ENCODE peak calls at places on chromosomes 1 and 21, in four cellular contexts. Y is CD8-positive, alpha-beta T cell; T is tibial nerve; R is RWPE2. F is an unnamed sample.
A peak's percentile ranks its signal among the peaks of the same experiment; 100 is the strongest.

GRCh38 chr1:71351438-71351837 is 270.6 kb upstream of the ZRANB2 start:
- DNase-seq in R (no peak), Y (no peak), T (no peak), F (no peak)

GRCh38 chr1:98147280-98147679 is 226.4 kb upstream of the DPYD start:
- DNase-seq in Y (no peak), R (no peak), T (no peak), F (no peak)

GRCh38 chr21:34808569-34809204 is 139.9 kb downstream of the CLIC6 start:
- DNase-seq in Y (no peak), T (no peak), R (no peak), F (no peak)

GRCh38 chr1:44151332-44151731 is 9.9 kb upstream of the KLF18 start:
- DNase-seq in Y (no peak), T (no peak), R (no peak), F (no peak)

GRCh38 chr1:184471686-184472085 is 84.9 kb downstream of the C1orf21 start:
- DNase-seq in T (no peak), Y (no peak), R (no peak), F (no peak)

GRCh38 chr1:67532452-67533216 is 102.4 kb upstream of the SERBP1 start:
- DNase-seq in T (peak; percentile 60), Y (no peak), R (no peak), F (no peak)

GRCh38 chr1:153429266-153430165 is 13.2 kb downstream of the S100A7A start:
- DNase-seq in R (no peak), T (no peak), Y (no peak), F (no peak)

GRCh38 chr1:226438007-226438406 is 30.1 kb upstream of the PARP1 start:
- DNase-seq in Y (no peak), T (no peak), R (no peak), F (no peak)

GRCh38 chr1:105337427-105337826 is 1587.7 kb downstream of the AMY1C start:
- DNase-seq in Y (no peak), R (no peak), T (no peak), F (no peak)

GRCh38 chr1:221815660-221816059 is 73.8 kb upstream of the DUSP10 start:
- DNase-seq in Y (no peak), R (no peak), T (no peak), F (no peak)

GRCh38 chr1:29162476-29163138 is 19.1 kb downstream of the SRSF4 start:
- DNase-seq in T (no peak), R (no peak), Y (no peak), F (no peak)

GRCh38 chr1:41486892-41487728 is 2.6 kb upstream of the EDN2 start:
- DNase-seq in T (no peak), R (no peak), Y (no peak), F (no peak)

GRCh38 chr1:59427155-59427554 is 130.3 kb downstream of the FGGY start:
- DNase-seq in T (no peak), R (peak; percentile 49), Y (no peak), F (no peak)

GRCh38 chr1:199545780-199546179 is 481.7 kb upstream of the NR5A2 start:
- DNase-seq in Y (no peak), R (no peak), T (no peak), F (no peak)

GRCh38 chr1:25031966-25032667 is 102.0 kb upstream of the RUNX3 start:
- DNase-seq in T (no peak), Y (no peak), R (no peak), F (peak; percentile 70)

GRCh38 chr1:5810553-5811270 is 181.5 kb downstream of the NPHP4 start:
- DNase-seq in T (no peak), Y (no peak), R (no peak), F (peak; percentile 23)

GRCh38 chr1:222087207-222087920 is 345.5 kb upstream of the DUSP10 start:
- DNase-seq in T (no peak), R (no peak), Y (no peak), F (no peak)

GRCh38 chr1:14891991-14892390 is 261.6 kb upstream of the TMEM51 start:
- DNase-seq in T (no peak), R (no peak), Y (no peak), F (no peak)

GRCh38 chr1:235326719-235327558 is 1.0 kb downstream of the ARID4B start:
- DNase-seq in R (no peak), Y (peak; percentile 36), T (peak; percentile 23), F (peak; percentile 87)

GRCh38 chr1:33735624-33736023 is 128.3 kb upstream of the HMGB4 start:
- DNase-seq in R (no peak), T (no peak), Y (no peak), F (no peak)

GRCh38 chr1:216390956-216391355 is 32.3 kb downstream of the USH2A start:
- DNase-seq in R (no peak), T (no peak), Y (no peak), F (no peak)

GRCh38 chr21:46424621-46425020 is 34.1 kb upstream of the DIP2A start:
- DNase-seq in T (no peak), R (no peak), Y (peak; percentile 50), F (no peak)

GRCh38 chr1:151372411-151372934 is at the start of gene SELENBP1:
- DNase-seq in Y (no peak), R (no peak), T (peak; percentile 86), F (peak; percentile 88)

GRCh38 chr1:156571261-156571958 is 955 bp downstream of the IQGAP3 start:
- DNase-seq in R (no peak), T (no peak), Y (no peak), F (no peak)

GRCh38 chr1:64748706-64749105 is 3.8 kb downstream of the RAVER2 start:
- DNase-seq in R (no peak), Y (no peak), T (no peak), F (no peak)

GRCh38 chr1:86200901-86201300 is 44.3 kb upstream of the COL24A1 start:
- DNase-seq in T (no peak), Y (no peak), R (no peak), F (no peak)

GRCh38 chr1:84350550-84350949 is 47.7 kb upstream of the DNASE2B start:
- DNase-seq in T (no peak), Y (no peak), R (no peak), F (no peak)

GRCh38 chr1:182032251-182032650 is 29.3 kb downstream of the ZNF648 start:
- DNase-seq in T (no peak), Y (no peak), R (no peak), F (no peak)

GRCh38 chr1:35708179-35708891 is 10.3 kb downstream of the C1orf216 start:
- DNase-seq in T (no peak), Y (no peak), R (no peak), F (no peak)

DNA sequence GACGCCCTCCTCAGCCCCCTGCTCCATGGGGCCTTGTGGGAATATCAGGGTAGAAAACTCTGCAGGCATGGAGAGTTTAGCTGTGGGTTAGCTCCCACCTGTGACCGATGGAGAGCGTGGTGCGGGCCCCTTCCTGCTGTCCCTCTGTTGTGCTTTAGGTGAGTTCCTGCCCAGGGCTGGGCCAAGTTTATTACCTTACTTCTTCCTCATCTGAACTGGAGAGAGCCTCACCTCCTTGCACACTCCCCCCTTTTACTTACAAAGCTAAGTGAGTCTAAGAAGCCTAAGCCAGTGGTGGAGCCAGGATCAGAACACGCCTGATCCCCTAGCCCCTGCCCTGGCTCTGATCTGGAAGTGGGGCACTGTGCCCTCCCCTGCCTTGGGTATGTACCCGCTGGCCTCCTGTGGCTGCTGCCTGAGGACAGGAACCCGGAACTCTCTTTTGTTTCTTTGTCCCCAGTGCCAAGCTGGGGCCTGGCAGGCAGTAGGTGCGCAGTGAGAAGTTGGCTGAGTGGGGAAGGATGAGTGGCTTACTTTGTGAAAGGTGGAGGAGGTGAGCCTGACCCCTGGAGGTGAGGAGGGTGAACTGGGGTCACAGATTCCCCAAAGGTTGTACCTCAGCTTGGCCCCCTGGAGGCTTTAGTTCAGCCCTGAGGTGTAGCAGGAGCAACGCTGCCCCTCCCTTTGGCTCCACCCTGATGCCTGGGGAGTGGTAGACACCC is 32.9 kb downstream of the ARHGEF10L start:
- DNase-seq in T (no peak), R (no peak), Y (no peak), F (no peak)
- TF ChIP-seq CTCF in T (no peak), R (peak; percentile 30), Y (no peak), F (no peak)

DNA sequence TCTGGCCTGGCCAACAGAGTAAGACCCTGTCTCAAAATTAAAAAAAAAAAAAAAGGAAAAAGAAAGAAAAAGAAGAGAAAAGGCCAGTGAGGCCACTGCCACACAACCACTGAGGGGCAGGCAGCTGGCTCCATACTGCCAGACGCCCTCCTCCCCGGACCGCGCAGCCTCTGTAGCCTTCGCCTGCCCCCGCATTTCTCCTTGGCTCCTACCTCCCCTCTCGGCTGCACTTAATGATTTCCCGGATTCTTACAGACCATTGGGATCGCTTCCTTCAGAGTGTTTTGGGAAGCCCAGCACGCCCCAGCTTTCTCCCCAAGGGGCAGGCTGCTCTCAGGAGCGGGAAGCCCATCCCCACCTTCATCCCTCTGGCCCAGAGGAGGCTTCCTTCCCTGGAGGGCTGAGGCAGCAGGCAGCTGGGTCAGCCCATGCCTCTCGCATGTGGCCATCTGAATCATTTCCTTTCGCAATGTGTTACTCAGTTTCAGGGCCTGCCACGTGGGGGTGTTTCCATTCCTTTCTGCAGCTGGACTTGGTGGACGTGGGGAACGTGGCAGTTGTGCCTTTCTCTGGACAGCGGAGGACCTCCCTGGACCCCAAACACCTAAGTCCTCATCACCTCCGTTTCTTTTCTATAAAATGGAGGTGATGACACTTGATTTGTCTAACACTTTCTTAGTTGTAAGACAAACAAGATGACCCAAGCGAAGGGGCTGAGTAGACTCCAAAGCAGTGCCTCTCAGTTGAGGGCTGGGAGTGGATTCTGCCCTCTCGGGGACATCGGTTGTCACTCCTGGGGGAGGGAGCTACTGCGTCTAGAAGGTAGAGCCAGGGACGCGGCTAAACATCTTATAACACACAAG is 2.3 kb downstream of the SLC2A5 start:
- DNase-seq in Y (no peak), T (peak; percentile 58), R (peak; percentile 64), F (no peak)
- H3K4me3 ChIP-seq in Y (no peak overlapping the region), T (no peak overlapping the region), R (no peak overlapping the region), F (no peak overlapping the region)

GRCh38 chr1:206457408-206457807 is 12.9 kb upstream of the IKBKE start:
- DNase-seq in T (no peak), Y (no peak), R (no peak), F (no peak)
- H3K27ac ChIP-seq in T (no peak overlapping the region), Y (no peak overlapping the region), R (peak overlapping the region; percentile 14), F (peak overlapping the region; percentile 71)

DNA sequence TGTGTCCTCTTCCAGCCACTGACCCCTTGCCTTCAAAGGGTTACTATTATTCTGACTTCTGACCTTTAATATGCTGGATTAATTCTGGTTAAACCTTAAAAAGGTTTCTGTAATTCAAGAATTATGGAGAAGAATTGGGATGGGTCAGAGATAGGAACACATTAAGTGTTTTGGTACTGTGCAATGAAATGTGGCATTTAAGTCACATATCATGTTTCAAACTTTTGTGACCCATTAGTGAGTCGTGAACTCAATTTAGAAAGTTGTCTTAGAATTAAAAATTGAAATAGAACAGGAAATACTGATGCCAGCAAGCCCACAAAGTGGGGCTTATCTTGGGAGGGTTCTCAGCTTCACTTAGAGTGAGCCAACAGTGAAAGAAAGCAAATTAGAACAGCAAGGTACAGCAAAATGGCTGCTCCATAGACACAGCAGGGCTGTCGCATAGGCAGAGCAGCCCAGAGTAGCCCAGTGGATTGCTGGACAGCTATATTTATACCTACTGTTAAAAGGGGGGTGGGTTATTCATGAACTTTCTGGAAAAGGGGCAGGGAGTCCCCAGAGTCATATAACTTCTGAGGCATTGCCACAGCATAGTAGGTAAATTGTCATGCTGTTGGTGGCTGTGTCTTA is 10.5 kb downstream of the SCP2 start:
- DNase-seq in T (no peak), R (no peak), Y (no peak), F (no peak)
- TF ChIP-seq CTCF in T (no peak), R (no peak), Y (no peak), F (no peak)

F was measured in left lung.